ENCODE peak calls at places on chromosomes 11 and 22, in ten cellular contexts. Q is NCI-H1092 treated with DMSO at 0.1 percent for 48 hours; M is CD4-positive, alpha-beta memory T cell; U is AG04450; D is activated T-helper 1 cell treated with anti-CD3 and anti-CD28 coated beads, Interleukin-2, amount 50 U/mL, for 16 hours; H is SJSA1; O is Calu3; I is GM23248; P is hippocampal formation; Y is ovary. C is an unnamed sample.

GRCh38 chr11:73654482-73655021 is 8.2 kb downstream of the PLEKHB1 start:
- DNase-seq in Q (no peak), M (no peak), U (no peak), D (no peak), H (no peak), O (no peak), I (no peak), P (no peak), Y (no peak), C (no peak)

GRCh38 chr11:119320593-119321524 is 3.9 kb upstream of the MCAM start:
- DNase-seq in Q (peak; percentile 18), M (peak; percentile 59), U (no peak), D (no peak), H (peak; percentile 24), O (peak; percentile 23), I (peak; percentile 70), P (no peak), Y (no peak), C (no peak)

GRCh38 chr11:58658553-58659080 is 36.2 kb downstream of the CNTF start:
- DNase-seq in Q (no peak), M (no peak), U (no peak), D (no peak), H (no peak), O (peak; percentile 2), I (no peak), P (no peak), Y (no peak), C (no peak)

GRCh38 chr22:42717197-42717967 is 3.3 kb downstream of the A4GALT start:
- DNase-seq in Q (no peak), M (no peak), U (no peak), D (no peak), H (no peak), O (no peak), I (peak; percentile 33), P (no peak), Y (peak; percentile 25), C (no peak)

GRCh38 chr22:17846326-17846992 is 72.2 kb upstream of the BID start:
- DNase-seq in Q (no peak), M (no peak), U (no peak), D (no peak), H (no peak), O (no peak), I (peak; percentile 23), P (no peak), Y (peak; percentile 54), C (no peak)

GRCh38 chr11:127106142-127106541 is 105.6 kb upstream of the KIRREL3 start:
- DNase-seq in Q (peak; percentile 100), M (no peak), U (no peak), D (no peak), H (no peak), O (peak; percentile 64), I (peak; percentile 11), P (no peak), Y (no peak), C (no peak)

GRCh38 chr22:32080904-32081303 is 37.8 kb downstream of the SLC5A1 start:
- DNase-seq in Q (peak; percentile 56), M (peak; percentile 33), U (peak; percentile 6), D (no peak), H (peak; percentile 49), O (peak; percentile 55), I (peak; percentile 71), P (no peak), Y (no peak), C (no peak)

GRCh38 chr11:47130541-47130940 is 46.1 kb downstream of the ARFGAP2 start:
- DNase-seq in Q (peak; percentile 87), M (no peak), U (no peak), D (no peak), H (no peak), O (no peak), I (no peak), P (no peak), Y (no peak), C (no peak)

GRCh38 chr11:15569626-15570025 is 454.9 kb downstream of the INSC start:
- DNase-seq in Q (no peak), M (no peak), U (no peak), D (no peak), H (no peak), O (no peak), I (peak; percentile 2), P (no peak), Y (no peak), C (no peak)

C was measured in kidney epithelial cell.